ENCODE peak calls at places on chromosomes 7 and 10, in five cellular contexts. One of them, this sample, is unnamed.

GRCh38 chr7:43572516-43573049 is 10.3 kb upstream of the STK17A start:
- DNase-seq in fibroblast of the aortic adventitia: peak
- DNase-seq in ovary: no peak
- DNase-seq in WTC11: no peak
- DNase-seq in pancreas: no peak
- DNase-seq in this sample: no peak

GRCh38 chr10:79289801-79290200 is 57.5 kb upstream of the PPIF start:
- DNase-seq in fibroblast of the aortic adventitia: no peak
- DNase-seq in ovary: no peak
- DNase-seq in WTC11: no peak
- DNase-seq in pancreas: no peak
- DNase-seq in this sample: no peak

GRCh38 chr7:119270045-119270464 is 1002.9 kb upstream of the KCND2 start:
- DNase-seq in fibroblast of the aortic adventitia: peak
- DNase-seq in ovary: peak
- DNase-seq in WTC11: peak
- DNase-seq in pancreas: peak
- DNase-seq in this sample: peak

GRCh38 chr10:24617771-24618396 is 105.8 kb downstream of the ARHGAP21 start:
- DNase-seq in fibroblast of the aortic adventitia: peak
- DNase-seq in ovary: peak
- DNase-seq in WTC11: peak
- DNase-seq in pancreas: peak
- DNase-seq in this sample: peak

GRCh38 chr10:110387983-110388681 is 83.4 kb upstream of the SMNDC1 start:
- DNase-seq in fibroblast of the aortic adventitia: peak
- DNase-seq in ovary: no peak
- DNase-seq in WTC11: no peak
- DNase-seq in pancreas: no peak
- DNase-seq in this sample: no peak

GRCh38 chr7:33261585-33261984 is 132.2 kb downstream of the BBS9 start:
- DNase-seq in fibroblast of the aortic adventitia: no peak
- DNase-seq in ovary: no peak
- DNase-seq in WTC11: no peak
- DNase-seq in pancreas: no peak
- DNase-seq in this sample: no peak

GRCh38 chr7:33882950-33883349 is 22.4 kb upstream of the BMPER start:
- DNase-seq in fibroblast of the aortic adventitia: no peak
- DNase-seq in ovary: no peak
- DNase-seq in WTC11: no peak
- DNase-seq in pancreas: no peak
- DNase-seq in this sample: no peak

GRCh38 chr7:76259124-76260086 is 43.1 kb upstream of the HSPB1 start:
- DNase-seq in fibroblast of the aortic adventitia: no peak
- DNase-seq in ovary: no peak
- DNase-seq in WTC11: peak
- DNase-seq in pancreas: peak
- DNase-seq in this sample: no peak

GRCh38 chr10:17756557-17757208 is 4.7 kb downstream of the TMEM236 start:
- DNase-seq in fibroblast of the aortic adventitia: peak
- DNase-seq in ovary: no peak
- DNase-seq in WTC11: no peak
- DNase-seq in pancreas: no peak
- DNase-seq in this sample: no peak

GRCh38 chr10:67221939-67222494 is 296.2 kb downstream of the LRRTM3 start:
- DNase-seq in fibroblast of the aortic adventitia: no peak
- DNase-seq in ovary: no peak
- DNase-seq in WTC11: no peak
- DNase-seq in pancreas: no peak
- DNase-seq in this sample: no peak

GRCh38 chr7:144398291-144398690 is 5.2 kb downstream of the NOBOX start:
- DNase-seq in fibroblast of the aortic adventitia: no peak
- DNase-seq in ovary: no peak
- DNase-seq in WTC11: no peak
- DNase-seq in pancreas: peak
- DNase-seq in this sample: no peak

GRCh38 chr7:13312327-13312726 is 624.9 kb downstream of the ARL4A start:
- DNase-seq in fibroblast of the aortic adventitia: no peak
- DNase-seq in ovary: no peak
- DNase-seq in WTC11: peak
- DNase-seq in pancreas: no peak
- DNase-seq in this sample: no peak

GRCh38 chr10:124741281-124741921 is 2.8 kb downstream of the FAM53B start:
- DNase-seq in fibroblast of the aortic adventitia: peak
- DNase-seq in ovary: peak
- DNase-seq in WTC11: peak
- DNase-seq in pancreas: peak
- DNase-seq in this sample: peak

GRCh38 chr10:96720422-96721206 is at the start of gene PIK3AP1:
- DNase-seq in fibroblast of the aortic adventitia: no peak
- DNase-seq in ovary: peak
- DNase-seq in WTC11: peak
- DNase-seq in pancreas: peak
- DNase-seq in this sample: peak

GRCh38 chr7:99665312-99665759 is 14.5 kb downstream of the CYP3A5 start:
- DNase-seq in fibroblast of the aortic adventitia: no peak
- DNase-seq in ovary: no peak
- DNase-seq in WTC11: no peak
- DNase-seq in pancreas: no peak
- DNase-seq in this sample: no peak

GRCh38 chr10:56269181-56269580 is 91.9 kb downstream of the ZWINT start:
- DNase-seq in fibroblast of the aortic adventitia: no peak
- DNase-seq in ovary: no peak
- DNase-seq in WTC11: no peak
- DNase-seq in pancreas: no peak
- DNase-seq in this sample: no peak

GRCh38 chr10:124010563-124011131 is 82.8 kb downstream of the CHST15 start:
- DNase-seq in fibroblast of the aortic adventitia: no peak
- DNase-seq in ovary: peak
- DNase-seq in WTC11: peak
- DNase-seq in pancreas: no peak
- DNase-seq in this sample: peak

GRCh38 chr7:749121-749520 is 22.0 kb upstream of the PRKAR1B start:
- DNase-seq in fibroblast of the aortic adventitia: peak
- DNase-seq in ovary: peak
- DNase-seq in WTC11: no peak
- DNase-seq in pancreas: peak
- DNase-seq in this sample: no peak

GRCh38 chr7:26857534-26858228 is 6.7 kb downstream of the SKAP2 start:
- DNase-seq in fibroblast of the aortic adventitia: no peak
- DNase-seq in ovary: no peak
- DNase-seq in WTC11: peak
- DNase-seq in pancreas: peak
- DNase-seq in this sample: peak

GRCh38 chr7:140928491-140929309 is 4.0 kb upstream of the BRAF start:
- DNase-seq in fibroblast of the aortic adventitia: no peak
- DNase-seq in ovary: no peak
- DNase-seq in WTC11: no peak
- DNase-seq in pancreas: no peak
- DNase-seq in this sample: no peak

GRCh38 chr7:55078465-55079372 is 59.9 kb downstream of the EGFR start:
- DNase-seq in fibroblast of the aortic adventitia: no peak
- DNase-seq in ovary: no peak
- DNase-seq in WTC11: peak
- DNase-seq in pancreas: no peak
- DNase-seq in this sample: no peak

GRCh38 chr7:100503350-100503735 is 19.6 kb downstream of the NYAP1 start:
- DNase-seq in fibroblast of the aortic adventitia: peak
- DNase-seq in ovary: no peak
- DNase-seq in WTC11: no peak
- DNase-seq in pancreas: no peak
- DNase-seq in this sample: no peak

GRCh38 chr10:16765532-16766365 is 51.5 kb downstream of the RSU1 start:
- DNase-seq in fibroblast of the aortic adventitia: no peak
- DNase-seq in ovary: no peak
- DNase-seq in WTC11: no peak
- DNase-seq in pancreas: no peak
- DNase-seq in this sample: no peak

GRCh38 chr10:67663449-67664087 is 32.4 kb downstream of the CTNNA3 start:
- DNase-seq in fibroblast of the aortic adventitia: no peak
- DNase-seq in ovary: no peak
- DNase-seq in WTC11: peak
- DNase-seq in pancreas: peak
- DNase-seq in this sample: no peak

GRCh38 chr10:351770-352318 is 216.6 kb downstream of the ZMYND11 start:
- DNase-seq in fibroblast of the aortic adventitia: no peak
- DNase-seq in ovary: no peak
- DNase-seq in WTC11: no peak
- DNase-seq in pancreas: no peak
- DNase-seq in this sample: no peak

GRCh38 chr7:7032221-7032620 is 150.1 kb upstream of the C1GALT1 start:
- DNase-seq in fibroblast of the aortic adventitia: no peak
- DNase-seq in ovary: no peak
- DNase-seq in WTC11: no peak
- DNase-seq in pancreas: no peak
- DNase-seq in this sample: no peak

GRCh38 chr7:159109092-159110035 is 35.3 kb downstream of the VIPR2 start:
- DNase-seq in fibroblast of the aortic adventitia: no peak
- DNase-seq in ovary: peak
- DNase-seq in WTC11: no peak
- DNase-seq in pancreas: peak
- DNase-seq in this sample: no peak

GRCh38 chr7:143896667-143897066 is 5.3 kb downstream of the TCAF1 start:
- DNase-seq in fibroblast of the aortic adventitia: no peak
- DNase-seq in ovary: no peak
- DNase-seq in WTC11: no peak
- DNase-seq in pancreas: no peak
- DNase-seq in this sample: no peak

GRCh38 chr7:125899577-125899976 is 970.0 kb upstream of the POT1 start:
- DNase-seq in fibroblast of the aortic adventitia: no peak
- DNase-seq in ovary: no peak
- DNase-seq in WTC11: no peak
- DNase-seq in pancreas: no peak
- DNase-seq in this sample: no peak

GRCh38 chr10:12638103-12638502 is 288.8 kb downstream of the CAMK1D start:
- DNase-seq in fibroblast of the aortic adventitia: peak
- DNase-seq in ovary: no peak
- DNase-seq in WTC11: no peak
- DNase-seq in pancreas: no peak
- DNase-seq in this sample: no peak

GRCh38 chr7:157204134-157204533 is 65.4 kb downstream of the UBE3C start:
- DNase-seq in fibroblast of the aortic adventitia: no peak
- DNase-seq in ovary: no peak
- DNase-seq in WTC11: no peak
- DNase-seq in pancreas: no peak
- DNase-seq in this sample: no peak

GRCh38 chr7:136956232-136956631 is 87.8 kb downstream of the CHRM2 start:
- DNase-seq in fibroblast of the aortic adventitia: peak
- DNase-seq in ovary: no peak
- DNase-seq in WTC11: no peak
- DNase-seq in pancreas: no peak
- DNase-seq in this sample: no peak

GRCh38 chr10:34875061-34875460 is 60.0 kb upstream of the PARD3 start:
- DNase-seq in fibroblast of the aortic adventitia: no peak
- DNase-seq in ovary: no peak
- DNase-seq in WTC11: no peak
- DNase-seq in pancreas: no peak
- DNase-seq in this sample: no peak

GRCh38 chr7:47198159-47198558 is 383.8 kb downstream of the TNS3 start:
- DNase-seq in fibroblast of the aortic adventitia: no peak
- DNase-seq in ovary: no peak
- DNase-seq in WTC11: no peak
- DNase-seq in pancreas: no peak
- DNase-seq in this sample: no peak

GRCh38 chr10:73495884-73496674 is at the start of gene PPP3CB:
- DNase-seq in fibroblast of the aortic adventitia: peak
- DNase-seq in ovary: peak
- DNase-seq in WTC11: peak
- DNase-seq in pancreas: peak
- DNase-seq in this sample: peak

GRCh38 chr10:73493781-73494180 is 2.0 kb downstream of the PPP3CB start:
- DNase-seq in fibroblast of the aortic adventitia: peak
- DNase-seq in ovary: no peak
- DNase-seq in WTC11: no peak
- DNase-seq in pancreas: no peak
- DNase-seq in this sample: no peak

GRCh38 chr10:73494877-73495225 is 973 bp downstream of the PPP3CB start:
- DNase-seq in fibroblast of the aortic adventitia: peak
- DNase-seq in ovary: no peak
- DNase-seq in WTC11: no peak
- DNase-seq in pancreas: no peak
- DNase-seq in this sample: no peak

GRCh38 chr10:73494213-73494612 is 1.6 kb downstream of the PPP3CB start:
- DNase-seq in fibroblast of the aortic adventitia: no peak
- DNase-seq in ovary: no peak
- DNase-seq in WTC11: no peak
- DNase-seq in pancreas: no peak
- DNase-seq in this sample: no peak

DNA sequence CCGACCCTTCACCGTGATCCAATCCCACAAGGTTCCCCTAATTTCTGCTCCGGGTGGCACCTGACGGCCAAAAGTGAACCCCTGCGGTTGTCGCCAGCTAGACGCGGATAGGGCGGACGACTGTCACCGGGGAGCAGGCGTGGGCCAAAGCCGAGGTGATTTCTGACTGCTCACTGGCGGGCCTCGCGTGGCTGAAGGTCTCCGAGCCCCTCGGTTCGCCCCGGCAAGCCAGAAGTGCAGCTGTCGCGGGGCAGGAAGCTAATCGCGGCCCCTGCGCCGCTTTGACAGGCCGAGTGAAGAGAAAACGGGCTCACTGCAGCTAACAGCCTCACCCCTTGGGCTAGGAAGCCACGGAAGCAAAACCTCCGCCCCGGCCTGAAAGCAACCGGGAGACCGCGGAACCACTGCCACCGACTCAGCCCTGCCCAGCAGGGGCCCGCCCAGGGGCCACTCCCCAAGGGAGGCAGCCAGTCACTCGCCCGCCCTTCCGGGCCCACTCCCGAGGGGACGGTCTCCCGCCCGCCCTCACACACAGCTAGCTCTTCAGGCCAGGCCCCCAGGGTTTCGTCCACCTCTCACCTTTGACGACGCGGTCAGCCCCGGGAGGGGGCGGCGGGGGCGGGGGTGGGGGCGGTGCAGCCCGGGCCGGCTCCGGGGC is 469 bp downstream of the PPP3CB start:
- DNase-seq in fibroblast of the aortic adventitia: peak
- DNase-seq in ovary: peak
- DNase-seq in WTC11: peak
- DNase-seq in pancreas: peak
- DNase-seq in this sample: peak
- TF ChIP-seq CTCF in fibroblast of the aortic adventitia: no peak
- TF ChIP-seq CTCF in ovary: no peak
- TF ChIP-seq CTCF in WTC11: no peak
- TF ChIP-seq CTCF in pancreas: no peak
- TF ChIP-seq CTCF in this sample: no peak

GRCh38 chr7:109462171-109462570 is 892.5 kb downstream of the DNAJB9 start:
- DNase-seq in fibroblast of the aortic adventitia: no peak
- DNase-seq in ovary: no peak
- DNase-seq in WTC11: no peak
- DNase-seq in pancreas: no peak
- DNase-seq in this sample: no peak
- TF ChIP-seq CTCF in fibroblast of the aortic adventitia: no peak
- TF ChIP-seq CTCF in ovary: no peak
- TF ChIP-seq CTCF in WTC11: no peak
- TF ChIP-seq CTCF in pancreas: no peak
- TF ChIP-seq CTCF in this sample: no peak

GRCh38 chr10:77715081-77715480 is 77.5 kb upstream of the KCNMA1 start:
- DNase-seq in fibroblast of the aortic adventitia: no peak
- DNase-seq in ovary: no peak
- DNase-seq in WTC11: no peak
- DNase-seq in pancreas: no peak
- DNase-seq in this sample: peak
- TF ChIP-seq CTCF in fibroblast of the aortic adventitia: no peak
- TF ChIP-seq CTCF in ovary: no peak
- TF ChIP-seq CTCF in WTC11: peak
- TF ChIP-seq CTCF in pancreas: no peak
- TF ChIP-seq CTCF in this sample: no peak

GRCh38 chr10:118308664-118309063 is 33.5 kb downstream of the FAM204A start:
- DNase-seq in fibroblast of the aortic adventitia: no peak
- DNase-seq in ovary: no peak
- DNase-seq in WTC11: peak
- DNase-seq in pancreas: no peak
- DNase-seq in this sample: no peak
- TF ChIP-seq CTCF in fibroblast of the aortic adventitia: no peak
- TF ChIP-seq CTCF in ovary: no peak
- TF ChIP-seq CTCF in WTC11: no peak
- TF ChIP-seq CTCF in pancreas: no peak
- TF ChIP-seq CTCF in this sample: no peak